ENCODE peak calls at places on chromosomes 16 and 17, in ten cellular contexts. E is foreskin fibroblast; T is CD4-positive, alpha-beta T cell; C is progenitor cell of endocrine pancreas; S is heart right ventricle; A is Caco-2; K is nephron progenitor cell; F is adrenal gland; Y is uterus; R is cardiac fibroblast. V is an unnamed sample.

GRCh38 chr16:69564845-69565610 is 738 bp upstream of the NFAT5 start:
- DNase-seq in E (peak), T (no peak), C (no peak), S (no peak), A (no peak), K (no peak), F (no peak), Y (no peak), R (no peak), V (no peak)

GRCh38 chr16:15829460-15829859 is 27.4 kb downstream of the MYH11 start:
- DNase-seq in E (peak), T (no peak), C (no peak), S (peak), A (no peak), K (no peak), F (peak), Y (peak), R (peak), V (no peak)

GRCh38 chr16:67760206-67760605 is 41.1 kb upstream of the GFOD2 start:
- DNase-seq in E (no peak), T (no peak), C (no peak), S (no peak), A (no peak), K (no peak), F (no peak), Y (no peak), R (no peak), V (no peak)

GRCh38 chr17:82639628-82640027 is 8.6 kb downstream of the WDR45B start:
- DNase-seq in E (no peak), T (no peak), C (no peak), S (no peak), A (no peak), K (no peak), F (no peak), Y (no peak), R (no peak), V (no peak)

GRCh38 chr16:65069090-65069489 is 52.8 kb downstream of the CDH11 start:
- DNase-seq in E (peak), T (no peak), C (no peak), S (no peak), A (no peak), K (no peak), F (no peak), Y (no peak), R (peak), V (no peak)

GRCh38 chr17:57939797-57940196 is 15.4 kb downstream of the CUEDC1 start:
- DNase-seq in E (no peak), T (no peak), C (no peak), S (no peak), A (no peak), K (no peak), F (no peak), Y (no peak), R (no peak), V (peak)

GRCh38 chr16:78259883-78260282 is 160.4 kb downstream of the WWOX start:
- DNase-seq in E (no peak), T (no peak), C (no peak), S (no peak), A (peak), K (peak), F (no peak), Y (no peak), R (no peak), V (no peak)

GRCh38 chr16:27216297-27216885 is 13.1 kb downstream of the KDM8 start:
- DNase-seq in E (no peak), T (no peak), C (no peak), S (no peak), A (no peak), K (no peak), F (no peak), Y (no peak), R (no peak), V (no peak)

GRCh38 chr17:41329279-41329925 is 13.9 kb upstream of the KRTAP17-1 start:
- DNase-seq in E (peak), T (no peak), C (peak), S (no peak), A (peak), K (peak), F (peak), Y (no peak), R (peak), V (no peak)

GRCh38 chr17:82249896-82250581 is 21.2 kb downstream of the SLC16A3 start:
- DNase-seq in E (no peak), T (no peak), C (no peak), S (no peak), A (no peak), K (no peak), F (no peak), Y (no peak), R (no peak), V (no peak)

GRCh38 chr16:23950291-23950894 is 114.6 kb downstream of the PRKCB start:
- DNase-seq in E (no peak), T (no peak), C (no peak), S (no peak), A (no peak), K (no peak), F (no peak), Y (no peak), R (no peak), V (no peak)

GRCh38 chr16:10355589-10355988 is 30.3 kb upstream of the ATF7IP2 start:
- DNase-seq in E (no peak), T (no peak), C (no peak), S (no peak), A (no peak), K (no peak), F (no peak), Y (no peak), R (no peak), V (no peak)

GRCh38 chr17:72934927-72935326 is 157.6 kb downstream of the SLC39A11 start:
- DNase-seq in E (no peak), T (no peak), C (no peak), S (no peak), A (no peak), K (no peak), F (no peak), Y (no peak), R (no peak), V (no peak)

GRCh38 chr16:2026461-2027023 is at the start of gene NHERF2:
- DNase-seq in E (peak), T (peak), C (no peak), S (peak), A (peak), K (peak), F (no peak), Y (no peak), R (no peak), V (peak)

GRCh38 chr17:30600062-30600829 is 123.0 kb downstream of the GOSR1 start:
- DNase-seq in E (peak), T (peak), C (peak), S (peak), A (peak), K (peak), F (peak), Y (peak), R (peak), V (peak)

GRCh38 chr16:1809281-1809801 is 15.8 kb upstream of the IGFALS start:
- DNase-seq in E (no peak), T (no peak), C (no peak), S (no peak), A (no peak), K (no peak), F (no peak), Y (no peak), R (no peak), V (no peak)

GRCh38 chr17:43418441-43419374 is 19.9 kb downstream of the ARL4D start:
- DNase-seq in E (peak), T (no peak), C (no peak), S (no peak), A (no peak), K (no peak), F (peak), Y (peak), R (peak), V (no peak)
- TF ChIP-seq CTCF in E (no peak), T (no peak), C (no peak), S (no peak), A (no peak), K (no peak), F (no peak), Y (no peak), R (no peak), V (no peak)

GRCh38 chr16:66342294-66342900 is 24.1 kb upstream of the CDH5 start:
- DNase-seq in E (peak), T (no peak), C (peak), S (no peak), A (peak), K (peak), F (no peak), Y (no peak), R (peak), V (no peak)
- TF ChIP-seq CTCF in E (peak), T (peak), C (peak), S (peak), A (peak), K (peak), F (peak), Y (peak), R (peak), V (no peak)

GRCh38 chr17:32298298-32298697 is 32.7 kb downstream of the RHBDL3 start:
- DNase-seq in E (no peak), T (no peak), C (no peak), S (no peak), A (peak), K (no peak), F (no peak), Y (no peak), R (no peak), V (no peak)
- TF ChIP-seq CTCF in E (no peak), T (no peak), C (no peak), S (no peak), A (peak), K (no peak), F (no peak), Y (no peak), R (no peak), V (no peak)

DNA sequence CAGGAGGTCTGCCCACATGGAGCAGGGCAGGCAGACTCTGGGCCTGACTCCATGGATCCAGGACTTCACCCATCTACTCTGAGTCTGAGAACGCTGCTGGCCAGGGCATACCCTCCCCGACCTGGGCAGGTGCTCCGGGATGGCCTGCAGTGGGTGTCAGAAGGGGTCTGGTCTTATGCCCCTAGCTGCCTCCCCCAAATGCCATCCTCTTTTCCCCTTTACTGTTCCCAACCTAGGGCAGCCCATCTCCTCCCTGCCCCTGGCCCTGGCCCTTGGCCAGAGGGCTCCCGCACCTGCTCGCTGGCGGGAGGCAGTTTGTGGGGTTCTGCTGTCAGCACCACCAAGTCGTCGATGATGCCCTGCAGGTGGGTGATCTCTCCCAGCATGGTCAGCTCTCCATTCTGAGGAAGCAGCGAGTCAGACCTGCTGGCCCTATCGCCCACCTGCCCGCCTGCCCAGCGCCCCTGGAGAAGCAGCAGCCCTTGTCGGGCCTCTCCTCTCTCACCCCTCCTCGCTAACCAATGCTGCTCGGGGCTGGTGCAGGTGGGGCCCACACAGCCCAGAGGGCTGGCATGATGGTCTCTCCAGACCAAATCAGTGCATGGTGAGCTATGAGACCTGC is 8.2 kb downstream of the MTSS2 start:
- DNase-seq in E (no peak), T (no peak), C (no peak), S (no peak), A (no peak), K (no peak), F (no peak), Y (no peak), R (no peak), V (no peak)
- TF ChIP-seq CTCF in E (no peak), T (no peak), C (no peak), S (no peak), A (no peak), K (no peak), F (no peak), Y (no peak), R (no peak), V (no peak)

DNA sequence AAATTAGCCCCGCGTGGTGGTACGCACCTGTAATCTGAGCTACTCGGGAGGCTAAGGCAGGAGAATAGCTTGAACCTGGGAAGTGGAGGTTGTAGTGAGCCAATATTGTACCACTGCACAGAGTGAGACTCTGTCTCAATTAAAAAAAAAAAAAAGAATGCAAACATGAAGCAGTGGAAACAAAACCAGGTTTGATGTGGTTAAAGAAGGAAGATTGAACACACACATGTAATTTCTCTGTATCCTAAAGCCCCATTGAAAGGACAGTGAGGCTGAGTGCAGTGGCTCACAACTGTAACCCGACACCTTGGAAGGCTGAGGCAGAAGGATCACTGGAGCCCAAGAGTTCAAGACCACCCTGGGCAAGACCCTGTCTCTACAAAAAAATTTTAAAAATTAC is 26.5 kb upstream of the SBK1 start:
- DNase-seq in E (no peak), T (no peak), C (no peak), S (no peak), A (no peak), K (no peak), F (no peak), Y (no peak), R (no peak), V (no peak)
- TF ChIP-seq CTCF in E (no peak), T (no peak), C (no peak), S (no peak), A (no peak), K (no peak), F (no peak), Y (no peak), R (no peak), V (no peak)

GRCh38 chr17:59558953-59559352 is 6.5 kb upstream of the DHX40 start:
- DNase-seq in E (peak), T (no peak), C (no peak), S (no peak), A (no peak), K (no peak), F (no peak), Y (no peak), R (peak), V (no peak)
- TF ChIP-seq CTCF in E (peak), T (no peak), C (peak), S (no peak), A (peak), K (no peak), F (no peak), Y (no peak), R (peak), V (no peak)

V was measured in activated B cell treated with CpG ODN at 0.5 μM for 24 hours.